ENCODE peak calls at places on chromosomes 16 and 17, in seven cellular contexts. F is GM12865, D is lower lobe of right lung, M is adrenal gland, P is epithelial cell of esophagus, W is fibroblast of pulmonary artery, X is tibial nerve. N is an unnamed sample.

GRCh38 chr17:82180776-82181528 is 31.7 kb downstream of the CCDC57 start:
- DNase-seq in F (no peak), D (no peak), M (no peak), P (no peak), W (no peak), X (no peak), N (no peak)

GRCh38 chr17:52071712-52072111 is 86.8 kb downstream of the CA10 start:
- DNase-seq in F (no peak), D (no peak), M (no peak), P (no peak), W (no peak), X (no peak), N (no peak)

GRCh38 chr16:49484454-49484853 is 110.8 kb downstream of the C16orf78 start:
- DNase-seq in F (no peak), D (peak; percentile 56), M (peak; percentile 61), P (no peak), W (peak; percentile 10), X (peak; percentile 63), N (no peak)

GRCh38 chr17:56737741-56738161 is 96.0 kb downstream of the C17orf67 start:
- DNase-seq in F (no peak), D (no peak), M (no peak), P (no peak), W (peak; percentile 35), X (no peak), N (no peak)

GRCh38 chr17:20191066-20191465 is 181.9 kb downstream of the SPECC1 start:
- DNase-seq in F (no peak), D (no peak), M (no peak), P (peak; percentile 90), W (peak; percentile 61), X (no peak), N (no peak)

GRCh38 chr16:84985079-84986065 is 26.0 kb downstream of the ZDHHC7 start:
- DNase-seq in F (no peak), D (peak; percentile 32), M (no peak), P (peak; percentile 71), W (peak; percentile 80), X (no peak), N (no peak)

GRCh38 chr17:19237389-19238166 is 412 bp downstream of the EPN2 start:
- DNase-seq in F (peak; percentile 29), D (peak; percentile 53), M (peak; percentile 57), P (no peak), W (no peak), X (no peak), N (no peak)

GRCh38 chr17:4479982-4480751 is 18.5 kb upstream of the SPNS2 start:
- DNase-seq in F (no peak), D (no peak), M (no peak), P (no peak), W (no peak), X (no peak), N (no peak)

GRCh38 chr16:5905935-5906334 is 808.3 kb upstream of the EEF2KMT start:
- DNase-seq in F (no peak), D (no peak), M (no peak), P (peak; percentile 80), W (no peak), X (no peak), N (no peak)

GRCh38 chr17:601462-602303 is 113.0 kb downstream of the VPS53 start:
- DNase-seq in F (no peak), D (no peak), M (peak; percentile 25), P (no peak), W (peak; percentile 79), X (peak; percentile 11), N (no peak)

GRCh38 chr16:24539850-24540484 is 601 bp downstream of the RBBP6 start:
- DNase-seq in F (peak; percentile 71), D (peak; percentile 82), M (peak; percentile 70), P (peak; percentile 54), W (peak; percentile 39), X (no peak), N (no peak)

GRCh38 chr16:67296422-67296821 is 17.1 kb downstream of the PLEKHG4 start:
- DNase-seq in F (no peak), D (no peak), M (no peak), P (no peak), W (peak; percentile 36), X (no peak), N (no peak)

GRCh38 chr17:17790673-17791464 is 45.9 kb downstream of the SREBF1 start:
- DNase-seq in F (no peak), D (no peak), M (no peak), P (no peak), W (no peak), X (no peak), N (no peak)

GRCh38 chr17:1179635-1180433 is at the start of gene ABR:
- DNase-seq in F (peak; percentile 59), D (peak; percentile 73), M (peak; percentile 72), P (no peak), W (peak; percentile 32), X (no peak), N (no peak)

GRCh38 chr17:383771-384621 is 31.4 kb upstream of the RPH3AL start:
- DNase-seq in F (no peak), D (no peak), M (no peak), P (no peak), W (no peak), X (no peak), N (no peak)

GRCh38 chr17:55454906-55455474 is 33.4 kb upstream of the MMD start:
- DNase-seq in F (no peak), D (no peak), M (no peak), P (peak; percentile 78), W (peak; percentile 79), X (no peak), N (no peak)

GRCh38 chr16:58501242-58502131 is 1.5 kb downstream of the NDRG4 start:
- DNase-seq in F (peak; percentile 40), D (peak; percentile 53), M (no peak), P (peak; percentile 20), W (no peak), X (no peak), N (no peak)

GRCh38 chr17:50534222-50534978 is 1.9 kb downstream of the EPN3 start:
- DNase-seq in F (no peak), D (peak; percentile 56), M (peak; percentile 74), P (peak; percentile 87), W (peak; percentile 13), X (no peak), N (no peak)
- TF ChIP-seq CTCF in F (no peak), D (peak; percentile 34), M (peak; percentile 56), P (peak; percentile 68), W (peak; percentile 25), X (no peak), N (peak; percentile 61)

GRCh38 chr17:79046501-79047280 is 22.7 kb downstream of the C1QTNF1 start:
- DNase-seq in F (no peak), D (no peak), M (no peak), P (no peak), W (no peak), X (no peak), N (no peak)

GRCh38 chr17:79045001-79045729 is 21.2 kb downstream of the C1QTNF1 start:
- DNase-seq in F (no peak), D (no peak), M (no peak), P (no peak), W (no peak), X (no peak), N (no peak)

GRCh38 chr17:79044462-79044861 is 20.5 kb downstream of the C1QTNF1 start:
- DNase-seq in F (no peak), D (no peak), M (no peak), P (no peak), W (no peak), X (no peak), N (no peak)

GRCh38 chr17:79047291-79047920 is 23.4 kb downstream of the C1QTNF1 start:
- DNase-seq in F (no peak), D (no peak), M (no peak), P (no peak), W (no peak), X (no peak), N (no peak)

DNA sequence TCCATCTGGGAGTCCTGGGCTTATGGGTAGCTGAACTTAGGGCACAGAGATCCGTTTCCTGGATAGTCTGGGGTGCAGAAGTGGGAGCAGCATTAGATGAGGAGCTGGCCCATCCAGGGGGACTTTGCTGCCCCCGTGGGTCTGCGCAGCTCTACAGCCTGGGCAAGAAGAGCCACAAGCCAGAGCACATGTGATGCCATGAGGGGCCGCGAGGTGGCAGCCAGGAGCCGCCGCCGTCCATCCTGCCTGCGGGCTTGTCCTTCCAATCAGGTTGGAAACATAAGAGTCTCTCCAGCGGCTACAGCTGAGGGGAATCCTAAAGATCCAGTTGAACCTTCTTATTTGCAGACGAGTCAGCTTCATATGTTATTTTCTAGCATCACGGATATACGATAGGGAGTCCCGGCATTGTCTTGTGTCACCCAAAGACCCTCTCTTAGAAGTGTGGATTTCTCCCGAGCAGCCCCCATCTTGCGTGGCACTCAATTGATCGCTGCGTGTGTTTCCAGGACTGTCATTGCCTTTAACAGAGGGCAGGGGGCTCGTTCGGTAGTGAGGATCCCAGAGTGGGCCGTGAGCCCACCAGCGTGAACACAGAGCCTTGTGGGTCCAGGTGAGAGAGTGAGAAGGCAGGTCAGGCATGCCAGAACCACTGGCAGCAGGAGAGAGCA is 22.0 kb downstream of the C1QTNF1 start:
- DNase-seq in F (peak; percentile 66), D (peak; percentile 81), M (peak; percentile 71), P (peak; percentile 74), W (peak; percentile 77), X (peak; percentile 76), N (no peak)
- TF ChIP-seq CTCF in F (peak; percentile 96), D (peak; percentile 97), M (peak; percentile 88), P (peak; percentile 90), W (peak; percentile 89), X (peak; percentile 95), N (peak; percentile 91)

DNA sequence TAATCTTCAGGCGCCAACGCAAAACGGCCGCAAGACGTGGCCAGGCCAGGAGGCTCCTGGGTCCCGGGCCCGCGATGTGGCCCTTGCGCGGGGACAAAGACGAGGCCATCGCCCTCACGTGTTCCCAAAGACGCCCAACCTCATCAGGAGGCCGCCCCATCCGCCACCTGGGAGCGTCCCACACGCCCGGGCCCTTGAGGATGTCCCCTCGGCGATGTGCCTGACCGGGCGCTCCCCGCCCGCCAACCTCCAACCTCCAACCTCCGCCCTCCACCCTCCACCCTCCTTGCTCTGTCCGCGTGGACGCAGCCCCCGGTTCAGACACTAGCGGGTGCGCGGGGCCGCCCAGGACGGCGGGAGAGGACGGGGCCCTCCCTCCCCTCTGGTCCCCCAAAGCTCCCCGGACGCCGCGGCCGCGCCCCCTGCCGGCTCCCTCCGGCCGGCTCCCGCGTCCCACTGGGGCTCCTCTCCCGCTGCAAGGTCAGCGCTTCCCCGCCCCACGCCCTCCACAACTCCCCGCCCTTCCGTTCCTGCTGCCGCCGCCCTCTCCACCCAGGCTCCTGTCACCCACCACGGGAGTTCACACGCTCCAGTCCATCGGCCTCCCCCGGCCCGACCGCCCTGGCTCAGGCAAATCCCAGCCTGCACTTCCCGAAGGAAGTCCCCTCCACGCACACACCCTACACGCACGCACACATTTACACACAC is 250.8 kb upstream of the RPL38 start:
- DNase-seq in F (peak; percentile 2), D (peak; percentile 56), M (peak; percentile 32), P (no peak), W (no peak), X (no peak), N (peak; percentile 79)
- TF ChIP-seq CTCF in F (peak; percentile 20), D (peak; percentile 40), M (peak; percentile 11), P (no peak), W (no peak), X (peak; percentile 47), N (peak; percentile 75)

DNA sequence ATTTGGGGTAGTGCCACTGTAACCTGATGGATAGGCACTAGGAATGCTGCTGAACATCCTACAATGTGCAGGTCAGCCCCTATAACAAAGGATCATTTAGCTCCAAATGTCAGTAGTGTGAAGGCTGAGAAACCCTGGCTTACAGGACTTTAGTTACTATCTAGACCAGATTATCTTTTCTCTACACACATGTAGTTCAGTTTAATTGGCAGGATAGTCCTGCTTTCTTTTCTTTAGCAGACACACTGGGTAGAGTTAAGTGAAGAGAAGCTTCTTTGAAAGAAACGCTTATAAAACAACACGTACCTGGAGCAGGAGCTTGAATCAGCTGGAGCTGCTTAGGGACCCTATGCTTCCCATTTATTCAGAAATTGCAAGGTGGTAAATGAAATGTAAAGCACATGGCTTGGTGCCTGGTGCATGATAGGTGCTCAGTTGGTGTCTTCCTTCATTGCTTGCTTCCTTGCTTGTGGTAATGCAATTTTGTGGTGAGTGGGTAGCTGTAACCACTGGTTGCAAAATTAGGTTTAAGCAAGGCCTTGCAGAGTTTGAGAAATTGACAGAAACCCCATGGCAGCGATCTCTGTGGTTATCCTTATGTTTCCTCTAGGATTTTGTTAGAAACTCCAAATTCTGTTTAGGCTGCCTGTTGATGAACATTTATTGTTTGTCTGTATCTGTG is 9.4 kb downstream of the METTL9 start:
- DNase-seq in F (peak; percentile 27), D (no peak), M (no peak), P (no peak), W (peak; percentile 11), X (no peak), N (peak; percentile 4)
- TF ChIP-seq CTCF in F (no peak), D (no peak), M (no peak), P (no peak), W (no peak), X (no peak), N (no peak)